ENCODE peak calls at places on chromosomes 13 and 19, in four cellular contexts. X, Z, O and K are unnamed samples.
A peak's percentile ranks its signal among the peaks of the same experiment; 100 is the strongest.

GRCh38 chr19:33146209-33146608 is 14.3 kb downstream of the WDR88 start:
- DNase-seq in X (no peak), Z (no peak), O (no peak), K (no peak)

GRCh38 chr13:95676100-95676774 is 702 bp upstream of the DNAJC3 start:
- DNase-seq in X (no peak), Z (peak; percentile 73), O (no peak), K (peak; percentile 75)

GRCh38 chr13:98476106-98476505 is 100.8 kb downstream of the STK24 start:
- DNase-seq in X (no peak), Z (no peak), O (no peak), K (no peak)

GRCh38 chr19:45103200-45103624 is 10.2 kb downstream of the PPP1R37 start:
- DNase-seq in X (peak; percentile 26), Z (no peak), O (no peak), K (no peak)

GRCh38 chr13:110676057-110676510 is 29.8 kb downstream of the CARS2 start:
- DNase-seq in X (peak; percentile 84), Z (no peak), O (no peak), K (no peak)

GRCh38 chr19:5002143-5002542 is 33.2 kb downstream of the KDM4B start:
- DNase-seq in X (no peak), Z (no peak), O (no peak), K (peak; percentile 42)

GRCh38 chr19:35264281-35265125 is 4.3 kb upstream of the USF2 start:
- DNase-seq in X (no peak), Z (no peak), O (peak; percentile 15), K (no peak)

GRCh38 chr19:5621945-5622464 is 571 bp downstream of the SAFB2 start:
- DNase-seq in X (no peak), Z (no peak), O (no peak), K (peak; percentile 48)

GRCh38 chr13:42816538-42816937 is 35.2 kb downstream of the FAM216B start:
- DNase-seq in X (no peak), Z (no peak), O (no peak), K (no peak)

GRCh38 chr13:99417151-99417820 is 84.0 kb upstream of the TM9SF2 start:
- DNase-seq in X (no peak), Z (no peak), O (peak; percentile 37), K (no peak)

GRCh38 chr13:24693862-24694471 is 13.8 kb downstream of the ATP12A start:
- DNase-seq in X (no peak), Z (peak; percentile 64), O (no peak), K (peak; percentile 65)

GRCh38 chr13:27182054-27182453 is 10.4 kb upstream of the USP12 start:
- DNase-seq in X (no peak), Z (no peak), O (no peak), K (no peak)

GRCh38 chr13:30112602-30113435 is 194.5 kb downstream of the KATNAL1 start:
- DNase-seq in X (peak; percentile 72), Z (peak; percentile 60), O (peak; percentile 82), K (peak; percentile 86)

GRCh38 chr19:1807030-1807694 is 4.9 kb downstream of the ATP8B3 start:
- DNase-seq in X (no peak), Z (no peak), O (no peak), K (no peak)